ENCODE peak calls at places on chromosomes 1 and 21, in six cellular contexts. J, B, Z, G, Y and K are unnamed samples.

GRCh38 chr1:56837244-56837926 is 17.2 kb upstream of the C8A start:
- DNase-seq in Y (no peak), G (no peak), Z (no peak), J (no peak), B (no peak), K (no peak)

GRCh38 chr1:151661728-151662127 is 49.9 kb downstream of the SNX27 start:
- DNase-seq in Y (no peak), B (no peak), G (peak; percentile 68), Z (no peak), J (peak; percentile 25), K (no peak)

GRCh38 chr21:39077816-39078215 is 105.4 kb downstream of the PSMG1 start:
- DNase-seq in Y (no peak), Z (no peak), B (no peak), J (no peak), G (no peak), K (no peak)

GRCh38 chr1:28507247-28507645 is 1.4 kb downstream of the RCC1 start:
- DNase-seq in Y (peak; percentile 42), B (no peak), J (peak; percentile 46), G (no peak), Z (no peak), K (no peak)

GRCh38 chr1:99544328-99544727 is 101.6 kb upstream of the PALMD start:
- DNase-seq in Z (peak; percentile 39), B (no peak), G (peak; percentile 87), Y (peak; percentile 10), J (peak; percentile 42), K (no peak)

GRCh38 chr1:23399229-23399628 is 25.3 kb downstream of the TCEA3 start:
- DNase-seq in G (no peak), Y (no peak), B (no peak), J (no peak), Z (no peak), K (no peak)

GRCh38 chr1:181021811-181022434 is 747 bp downstream of the STX6 start:
- DNase-seq in J (peak; percentile 84), Z (no peak), G (peak; percentile 96), B (peak; percentile 88), Y (peak; percentile 68), K (peak; percentile 64)

GRCh38 chr1:33654267-33654832 is 181.9 kb downstream of the ZSCAN20 start:
- DNase-seq in Y (no peak), B (no peak), Z (no peak), J (peak; percentile 17), G (no peak), K (no peak)

GRCh38 chr21:29875873-29876272 is 63.9 kb downstream of the GRIK1 start:
- DNase-seq in Y (no peak), B (no peak), G (no peak), J (no peak), Z (no peak), K (no peak)

GRCh38 chr21:43362928-43363314 is 64.0 kb downstream of the SIK1 start:
- DNase-seq in J (no peak), Y (no peak), Z (no peak), G (no peak), B (no peak), K (no peak)

GRCh38 chr1:230044729-230045128 is 22.3 kb upstream of the GALNT2 start:
- DNase-seq in J (no peak), Z (no peak), G (no peak), Y (no peak), B (no peak), K (no peak)

GRCh38 chr1:109274533-109275476 is 8.1 kb downstream of the PSRC1 start:
- DNase-seq in Y (no peak), G (no peak), B (peak; percentile 66), J (no peak), Z (no peak), K (peak; percentile 68)

GRCh38 chr1:51189421-51190073 is 46.5 kb upstream of the RNF11 start:
- DNase-seq in Y (peak; percentile 36), J (peak; percentile 85), G (peak; percentile 66), B (no peak), Z (peak; percentile 45), K (no peak)

GRCh38 chr21:37564341-37564923 is 197.9 kb downstream of the DYRK1A start:
- DNase-seq in Y (peak; percentile 98), G (peak; percentile 98), J (peak; percentile 97), B (peak; percentile 89), Z (peak; percentile 94), K (peak; percentile 69)

DNA sequence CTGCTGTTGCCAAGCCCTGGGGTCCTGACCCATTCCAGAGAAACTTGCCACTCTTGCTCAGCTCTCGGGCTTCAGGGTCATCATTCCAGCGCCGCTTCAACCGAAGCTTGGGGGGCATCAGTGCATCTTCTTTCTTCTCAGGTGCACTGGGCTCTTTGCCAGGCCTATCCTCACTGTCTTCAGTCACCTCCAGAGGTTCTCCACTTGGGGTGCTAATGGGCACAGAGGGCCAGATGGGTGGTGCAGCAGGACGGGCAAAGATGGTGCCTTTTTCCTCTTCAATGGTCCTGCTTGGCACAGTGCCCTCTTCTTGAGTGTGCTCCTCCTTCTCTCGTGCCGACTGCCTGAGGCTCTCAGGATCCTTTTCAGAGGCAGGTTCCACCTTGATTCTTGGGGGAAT is 13.3 kb downstream of the ETV3 start:
- DNase-seq in Y (no peak), G (no peak), Z (no peak), J (no peak), B (no peak), K (no peak)
- TF ChIP-seq CTCF in Y (no peak), G (no peak), Z (no peak), J (no peak), B (no peak), K (no peak)

GRCh38 chr1:58575831-58576726 is 973 bp downstream of the TACSTD2 start:
- DNase-seq in J (no peak), B (peak; percentile 86), Y (no peak), G (peak; percentile 76), Z (no peak), K (no peak)
- H3K4me3 ChIP-seq in J (no peak overlapping the region), B (peak overlapping the region; percentile 43), Y (no peak overlapping the region), G (peak overlapping the region; percentile 87), Z (peak overlapping the region; percentile 23), K (peak overlapping the region; percentile 29)

GRCh38 chr1:63980706-63981407 is 207.0 kb downstream of the ROR1 start:
- DNase-seq in B (no peak), Z (no peak), Y (no peak), G (no peak), J (no peak), K (no peak)
- TF ChIP-seq CTCF in B (no peak), Z (no peak), Y (no peak), G (no peak), J (no peak), K (no peak)

GRCh38 chr1:203477748-203478147 is 2.1 kb downstream of the PRELP start:
- DNase-seq in J (no peak), Y (no peak), B (no peak), G (no peak), Z (no peak), K (no peak)

GRCh38 chr1:203478986-203479385 is 3.4 kb downstream of the PRELP start:
- DNase-seq in J (no peak), B (no peak), G (no peak), Z (no peak), Y (no peak), K (no peak)

GRCh38 chr1:203480084-203480483 is 4.5 kb downstream of the PRELP start:
- DNase-seq in Z (no peak), Y (no peak), G (no peak), B (peak; percentile 2), J (peak; percentile 81), K (peak; percentile 68)

GRCh38 chr1:203479646-203480045 is 4.0 kb downstream of the PRELP start:
- DNase-seq in B (peak; percentile 1), G (no peak), Y (no peak), J (no peak), Z (no peak), K (no peak)

DNA sequence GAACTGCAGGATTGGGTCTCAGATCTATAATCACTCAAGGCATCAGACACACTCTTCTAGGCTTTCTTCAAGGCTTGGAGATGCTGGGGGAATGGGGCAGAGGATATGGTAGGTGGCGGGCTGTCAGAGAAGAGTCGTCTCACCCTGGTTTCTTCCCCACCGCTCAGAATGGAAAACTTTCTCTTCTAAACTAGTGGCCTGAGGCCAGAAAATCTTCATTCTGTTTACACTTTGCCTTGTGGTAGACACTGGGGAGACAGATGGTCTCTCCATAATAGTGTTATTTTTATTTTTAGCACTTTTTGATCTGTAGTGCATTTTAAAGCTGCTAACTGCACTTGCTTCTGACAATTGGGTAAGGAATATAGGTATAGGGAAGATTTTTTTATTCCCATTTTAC is 2.6 kb downstream of the PRELP start:
- DNase-seq in B (no peak), J (no peak), Y (no peak), Z (no peak), G (no peak), K (no peak)
- H3K4me3 ChIP-seq in B (peak overlapping the region; percentile 36), J (no peak overlapping the region), Y (no peak overlapping the region), Z (no peak overlapping the region), G (no peak overlapping the region), K (peak overlapping the region; percentile 62)

GRCh38 chr1:217432339-217432738 is 198.6 kb downstream of the GPATCH2 start:
- DNase-seq in G (no peak), J (no peak), B (no peak), Y (no peak), Z (no peak), K (no peak)

GRCh38 chr1:217435159-217435558 is 195.7 kb downstream of the GPATCH2 start:
- DNase-seq in B (no peak), G (no peak), J (peak; percentile 21), Y (no peak), Z (no peak), K (no peak)

GRCh38 chr1:217433664-217434063 is 197.2 kb downstream of the GPATCH2 start:
- DNase-seq in B (no peak), Z (no peak), G (no peak), Y (no peak), J (no peak), K (no peak)

GRCh38 chr1:217425528-217425927 is 205.4 kb downstream of the GPATCH2 start:
- DNase-seq in Z (peak; percentile 6), B (no peak), Y (no peak), G (no peak), J (peak; percentile 64), K (no peak)

DNA sequence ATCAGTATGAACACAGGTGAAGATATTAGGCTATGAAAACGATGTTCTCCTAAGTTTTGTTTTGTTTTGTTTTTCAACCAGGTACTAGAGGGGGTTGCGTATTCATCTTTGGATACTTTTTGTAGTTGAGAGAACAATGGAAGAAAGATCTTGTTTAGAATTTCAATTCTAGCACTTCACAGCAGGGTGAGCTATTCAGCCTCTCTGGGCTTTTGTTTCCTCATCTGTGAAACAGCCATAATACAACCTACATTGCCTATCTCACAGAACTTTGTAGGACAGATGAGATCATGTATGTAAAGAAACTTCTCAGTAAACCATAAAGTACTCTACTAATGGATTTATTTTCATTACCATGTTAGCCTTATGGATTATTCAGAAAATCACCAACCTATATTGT is 199.5 kb downstream of the GPATCH2 start:
- DNase-seq in G (no peak), J (peak; percentile 20), Z (no peak), B (no peak), Y (no peak), K (no peak)
- TF ChIP-seq CTCF in G (no peak), J (peak; percentile 10), Z (no peak), B (no peak), Y (no peak), K (no peak)